ENCODE peak calls at places on chromosomes 7 and 10, in five cellular contexts. One of them, this sample, is unnamed.

GRCh38 chr7:143015926-143016490 is 10.9 kb downstream of the OR9A2 start:
- DNase-seq in IMR-90: no peak
- DNase-seq in trophoblast cell: peak
- DNase-seq in H9: no peak
- DNase-seq in neuronal stem cell: no peak
- DNase-seq in this sample: no peak

GRCh38 chr10:66321746-66322145 is 604.1 kb upstream of the LRRTM3 start:
- DNase-seq in IMR-90: no peak
- DNase-seq in trophoblast cell: no peak
- DNase-seq in H9: no peak
- DNase-seq in neuronal stem cell: no peak
- DNase-seq in this sample: no peak

GRCh38 chr7:7696458-7697119 is 21.8 kb downstream of the RPA3 start:
- DNase-seq in IMR-90: peak
- DNase-seq in trophoblast cell: no peak
- DNase-seq in H9: no peak
- DNase-seq in neuronal stem cell: no peak
- DNase-seq in this sample: peak

GRCh38 chr7:13727279-13727678 is 262.2 kb downstream of the ETV1 start:
- DNase-seq in IMR-90: no peak
- DNase-seq in trophoblast cell: no peak
- DNase-seq in H9: no peak
- DNase-seq in neuronal stem cell: no peak
- DNase-seq in this sample: no peak

GRCh38 chr10:102401735-102402511 is 6.4 kb downstream of the NFKB2 start:
- DNase-seq in IMR-90: peak
- DNase-seq in trophoblast cell: peak
- DNase-seq in H9: peak
- DNase-seq in neuronal stem cell: no peak
- DNase-seq in this sample: peak

GRCh38 chr7:98232276-98232585 is 19.8 kb downstream of the TECPR1 start:
- DNase-seq in IMR-90: no peak
- DNase-seq in trophoblast cell: no peak
- DNase-seq in H9: no peak
- DNase-seq in neuronal stem cell: no peak
- DNase-seq in this sample: no peak

GRCh38 chr10:18501610-18502009 is 149.8 kb downstream of the NSUN6 start:
- DNase-seq in IMR-90: no peak
- DNase-seq in trophoblast cell: no peak
- DNase-seq in H9: no peak
- DNase-seq in neuronal stem cell: no peak
- DNase-seq in this sample: no peak

GRCh38 chr7:132508724-132509348 is 67.4 kb downstream of the PLXNA4 start:
- DNase-seq in IMR-90: no peak
- DNase-seq in trophoblast cell: no peak
- DNase-seq in H9: no peak
- DNase-seq in neuronal stem cell: no peak
- DNase-seq in this sample: no peak

GRCh38 chr10:2890093-2890492 is 177.3 kb upstream of the PFKP start:
- DNase-seq in IMR-90: no peak
- DNase-seq in trophoblast cell: no peak
- DNase-seq in H9: no peak
- DNase-seq in neuronal stem cell: no peak
- DNase-seq in this sample: no peak

GRCh38 chr7:68421712-68422111 is 1176.6 kb upstream of the AUTS2 start:
- DNase-seq in IMR-90: no peak
- DNase-seq in trophoblast cell: no peak
- DNase-seq in H9: no peak
- DNase-seq in neuronal stem cell: no peak
- DNase-seq in this sample: no peak

GRCh38 chr7:94324380-94325120 is 70.1 kb upstream of the COL1A2 start:
- DNase-seq in IMR-90: peak
- DNase-seq in trophoblast cell: no peak
- DNase-seq in H9: no peak
- DNase-seq in neuronal stem cell: no peak
- DNase-seq in this sample: no peak

GRCh38 chr7:27868117-27868516 is 128.2 kb downstream of the TAX1BP1 start:
- DNase-seq in IMR-90: peak
- DNase-seq in trophoblast cell: peak
- DNase-seq in H9: no peak
- DNase-seq in neuronal stem cell: no peak
- DNase-seq in this sample: peak

GRCh38 chr7:36875794-36876193 is 151.5 kb upstream of the AOAH start:
- DNase-seq in IMR-90: no peak
- DNase-seq in trophoblast cell: no peak
- DNase-seq in H9: no peak
- DNase-seq in neuronal stem cell: peak
- DNase-seq in this sample: no peak

GRCh38 chr7:4659551-4660286 is 22.4 kb upstream of the FOXK1 start:
- DNase-seq in IMR-90: no peak
- DNase-seq in trophoblast cell: no peak
- DNase-seq in H9: no peak
- DNase-seq in neuronal stem cell: no peak
- DNase-seq in this sample: no peak

GRCh38 chr10:123061865-123062264 is 53.1 kb downstream of the ACADSB start:
- DNase-seq in IMR-90: no peak
- DNase-seq in trophoblast cell: no peak
- DNase-seq in H9: no peak
- DNase-seq in neuronal stem cell: no peak
- DNase-seq in this sample: no peak

GRCh38 chr10:102509387-102509786 is 5.6 kb downstream of the SUFU start:
- DNase-seq in IMR-90: peak
- DNase-seq in trophoblast cell: peak
- DNase-seq in H9: no peak
- DNase-seq in neuronal stem cell: no peak
- DNase-seq in this sample: no peak

GRCh38 chr10:6256439-6256838 is 53.7 kb downstream of the PFKFB3 start:
- DNase-seq in IMR-90: no peak
- DNase-seq in trophoblast cell: peak
- DNase-seq in H9: no peak
- DNase-seq in neuronal stem cell: no peak
- DNase-seq in this sample: no peak

GRCh38 chr7:7569113-7569527 is 2.4 kb downstream of the MIOS start:
- DNase-seq in IMR-90: no peak
- DNase-seq in trophoblast cell: no peak
- DNase-seq in H9: no peak
- DNase-seq in neuronal stem cell: no peak
- DNase-seq in this sample: no peak

GRCh38 chr10:89540550-89540949 is 5.2 kb upstream of the SLC16A12 start:
- DNase-seq in IMR-90: peak
- DNase-seq in trophoblast cell: no peak
- DNase-seq in H9: no peak
- DNase-seq in neuronal stem cell: no peak
- DNase-seq in this sample: no peak

GRCh38 chr10:58436071-58436470 is 50.9 kb downstream of the TFAM start:
- DNase-seq in IMR-90: no peak
- DNase-seq in trophoblast cell: peak
- DNase-seq in H9: no peak
- DNase-seq in neuronal stem cell: no peak
- DNase-seq in this sample: no peak

GRCh38 chr7:116180302-116180701 is 30.0 kb upstream of the TES start:
- DNase-seq in IMR-90: peak
- DNase-seq in trophoblast cell: peak
- DNase-seq in H9: no peak
- DNase-seq in neuronal stem cell: peak
- DNase-seq in this sample: peak

GRCh38 chr10:128570596-128570995 is 444.4 kb upstream of the MKI67 start:
- DNase-seq in IMR-90: no peak
- DNase-seq in trophoblast cell: no peak
- DNase-seq in H9: no peak
- DNase-seq in neuronal stem cell: no peak
- DNase-seq in this sample: no peak

GRCh38 chr10:133230387-133231195 is 574 bp downstream of the UTF1 start:
- DNase-seq in IMR-90: no peak
- DNase-seq in trophoblast cell: no peak
- DNase-seq in H9: peak
- DNase-seq in neuronal stem cell: no peak
- DNase-seq in this sample: no peak

GRCh38 chr7:147492621-147493020 is 1097.9 kb upstream of the C7orf33 start:
- DNase-seq in IMR-90: peak
- DNase-seq in trophoblast cell: no peak
- DNase-seq in H9: no peak
- DNase-seq in neuronal stem cell: no peak
- DNase-seq in this sample: no peak

GRCh38 chr7:144622751-144623150 is 213.1 kb downstream of the TPK1 start:
- DNase-seq in IMR-90: no peak
- DNase-seq in trophoblast cell: no peak
- DNase-seq in H9: no peak
- DNase-seq in neuronal stem cell: no peak
- DNase-seq in this sample: no peak

GRCh38 chr7:1985071-1985470 is 247.7 kb downstream of the MAD1L1 start:
- DNase-seq in IMR-90: no peak
- DNase-seq in trophoblast cell: no peak
- DNase-seq in H9: no peak
- DNase-seq in neuronal stem cell: no peak
- DNase-seq in this sample: no peak

GRCh38 chr10:11171452-11171851 is 153.8 kb downstream of the CELF2 start:
- DNase-seq in IMR-90: no peak
- DNase-seq in trophoblast cell: no peak
- DNase-seq in H9: no peak
- DNase-seq in neuronal stem cell: no peak
- DNase-seq in this sample: no peak

GRCh38 chr7:134212576-134213546 is 85.7 kb downstream of the LRGUK start:
- DNase-seq in IMR-90: peak
- DNase-seq in trophoblast cell: peak
- DNase-seq in H9: no peak
- DNase-seq in neuronal stem cell: no peak
- DNase-seq in this sample: peak

GRCh38 chr7:32470871-32471270 is 19.3 kb downstream of the LSM5 start:
- DNase-seq in IMR-90: no peak
- DNase-seq in trophoblast cell: peak
- DNase-seq in H9: no peak
- DNase-seq in neuronal stem cell: no peak
- DNase-seq in this sample: no peak

GRCh38 chr10:33498354-33498753 is 163.9 kb upstream of the NRP1 start:
- DNase-seq in IMR-90: no peak
- DNase-seq in trophoblast cell: peak
- DNase-seq in H9: no peak
- DNase-seq in neuronal stem cell: no peak
- DNase-seq in this sample: no peak

GRCh38 chr10:1882168-1882567 is 144.8 kb upstream of the ADARB2 start:
- DNase-seq in IMR-90: no peak
- DNase-seq in trophoblast cell: no peak
- DNase-seq in H9: no peak
- DNase-seq in neuronal stem cell: no peak
- DNase-seq in this sample: no peak

GRCh38 chr7:920351-921070 is 34.0 kb downstream of the ADAP1 start:
- DNase-seq in IMR-90: no peak
- DNase-seq in trophoblast cell: peak
- DNase-seq in H9: no peak
- DNase-seq in neuronal stem cell: no peak
- DNase-seq in this sample: no peak

GRCh38 chr10:68336952-68337351 is 4.2 kb upstream of the PBLD start:
- DNase-seq in IMR-90: no peak
- DNase-seq in trophoblast cell: no peak
- DNase-seq in H9: no peak
- DNase-seq in neuronal stem cell: no peak
- DNase-seq in this sample: no peak

GRCh38 chr7:90708841-90709317 is 112.8 kb downstream of the CDK14 start:
- DNase-seq in IMR-90: no peak
- DNase-seq in trophoblast cell: no peak
- DNase-seq in H9: peak
- DNase-seq in neuronal stem cell: no peak
- DNase-seq in this sample: peak

GRCh38 chr7:90706067-90706716 is 110.1 kb downstream of the CDK14 start:
- DNase-seq in IMR-90: peak
- DNase-seq in trophoblast cell: no peak
- DNase-seq in H9: no peak
- DNase-seq in neuronal stem cell: no peak
- DNase-seq in this sample: peak

GRCh38 chr7:90709501-90710465 is 113.7 kb downstream of the CDK14 start:
- DNase-seq in IMR-90: peak
- DNase-seq in trophoblast cell: no peak
- DNase-seq in H9: no peak
- DNase-seq in neuronal stem cell: no peak
- DNase-seq in this sample: peak

GRCh38 chr7:90713628-90714027 is 117.5 kb downstream of the CDK14 start:
- DNase-seq in IMR-90: no peak
- DNase-seq in trophoblast cell: no peak
- DNase-seq in H9: no peak
- DNase-seq in neuronal stem cell: no peak
- DNase-seq in this sample: no peak

GRCh38 chr7:90710466-90710850 is 114.3 kb downstream of the CDK14 start:
- DNase-seq in IMR-90: no peak
- DNase-seq in trophoblast cell: no peak
- DNase-seq in H9: no peak
- DNase-seq in neuronal stem cell: no peak
- DNase-seq in this sample: no peak
- H3K27ac ChIP-seq in IMR-90: no peak
- H3K27ac ChIP-seq in trophoblast cell: no peak
- H3K27ac ChIP-seq in H9: no peak
- H3K27ac ChIP-seq in neuronal stem cell: no peak
- H3K27ac ChIP-seq in this sample: no peak

DNA sequence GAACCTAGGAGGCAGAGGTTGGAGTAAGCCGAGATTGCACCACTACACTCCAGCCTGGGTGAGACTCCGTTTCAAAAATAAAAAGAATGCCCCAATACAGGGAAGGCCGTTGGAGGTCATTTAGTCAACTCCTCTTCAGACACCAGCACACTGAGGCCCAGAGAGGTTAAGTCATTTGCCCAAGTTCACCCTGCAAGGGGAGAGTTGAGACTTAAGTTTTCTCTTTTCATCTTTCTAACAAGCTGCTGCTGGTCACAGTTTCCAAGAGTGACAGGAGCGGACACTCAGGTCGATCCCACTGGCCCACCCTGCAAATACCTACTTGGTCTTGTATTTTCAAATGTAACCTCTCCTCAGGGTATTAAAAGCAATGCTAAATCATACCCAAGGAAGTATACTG is 30.4 kb upstream of the VCL start:
- DNase-seq in IMR-90: no peak
- DNase-seq in trophoblast cell: no peak
- DNase-seq in H9: no peak
- DNase-seq in neuronal stem cell: no peak
- DNase-seq in this sample: peak
- H3K14ac ChIP-seq in IMR-90: peak
- H3K14ac ChIP-seq in trophoblast cell: no peak
- H3K14ac ChIP-seq in H9: peak
- H3K14ac ChIP-seq in neuronal stem cell: no peak
- H3K14ac ChIP-seq in this sample: no peak

GRCh38 chr10:78177431-78178185 is 143.9 kb downstream of the RPS24 start:
- DNase-seq in IMR-90: no peak
- DNase-seq in trophoblast cell: no peak
- DNase-seq in H9: no peak
- DNase-seq in neuronal stem cell: peak
- DNase-seq in this sample: no peak
- H3K27ac ChIP-seq in IMR-90: no peak
- H3K27ac ChIP-seq in trophoblast cell: no peak
- H3K27ac ChIP-seq in H9: no peak
- H3K27ac ChIP-seq in neuronal stem cell: no peak
- H3K27ac ChIP-seq in this sample: no peak

DNA sequence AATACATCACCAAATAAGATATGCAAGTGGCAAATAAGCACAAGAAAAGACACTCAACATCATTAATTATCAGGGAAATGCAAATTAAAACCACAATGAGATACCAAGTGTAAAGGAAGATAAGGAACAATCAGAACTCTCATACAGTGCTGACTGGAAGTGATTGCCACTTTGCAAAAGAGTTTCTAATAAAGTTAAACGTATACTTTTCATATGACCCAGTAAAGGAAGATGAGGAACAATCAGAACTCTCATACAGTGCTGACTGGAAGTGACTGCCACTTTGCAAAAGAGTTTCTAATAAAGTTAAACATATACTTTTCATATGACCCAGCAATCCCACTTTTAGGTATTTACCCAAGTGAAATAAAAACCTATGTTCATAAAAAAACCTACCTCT is 12.2 kb upstream of the JMJD1C start:
- DNase-seq in IMR-90: no peak
- DNase-seq in trophoblast cell: no peak
- DNase-seq in H9: no peak
- DNase-seq in neuronal stem cell: no peak
- DNase-seq in this sample: no peak
- H3K14ac ChIP-seq in IMR-90: no peak
- H3K14ac ChIP-seq in trophoblast cell: no peak
- H3K14ac ChIP-seq in H9: no peak
- H3K14ac ChIP-seq in neuronal stem cell: no peak
- H3K14ac ChIP-seq in this sample: no peak